ENCODE peak calls at places on chromosomes 5 and 9, in five cellular contexts. W, Z, V, M and G are unnamed samples.

GRCh38 chr5:173802670-173803165 is 85.4 kb upstream of the CPEB4 start:
- DNase-seq in W (no peak), Z (no peak), V (no peak), M (peak; percentile 85), G (no peak)

GRCh38 chr5:81355291-81356251 is 38.4 kb downstream of the ACOT12 start:
- DNase-seq in W (no peak), Z (no peak), V (no peak), M (no peak), G (no peak)

GRCh38 chr5:66788556-66788955 is 192.4 kb downstream of the MAST4 start:
- DNase-seq in W (no peak), Z (peak; percentile 21), V (no peak), M (no peak), G (no peak)

GRCh38 chr9:110842976-110843375 is 174.4 kb downstream of the MUSK start:
- DNase-seq in W (no peak), Z (no peak), V (no peak), M (no peak), G (no peak)

GRCh38 chr5:133840168-133840567 is 128.3 kb downstream of the C5orf15 start:
- DNase-seq in W (no peak), Z (no peak), V (no peak), M (no peak), G (no peak)

GRCh38 chr5:136145030-136145429 is 12.4 kb downstream of the SMAD5 start:
- DNase-seq in W (no peak), Z (no peak), V (no peak), M (no peak), G (no peak)

GRCh38 chr9:132147331-132147730 is 14.5 kb upstream of the NTNG2 start:
- DNase-seq in W (no peak), Z (no peak), V (no peak), M (no peak), G (no peak)

GRCh38 chr5:127650649-127651048 is 1.8 kb downstream of the CTXN3 start:
- DNase-seq in W (no peak), Z (no peak), V (peak; percentile 44), M (no peak), G (no peak)

GRCh38 chr9:2872307-2872940 is 28.5 kb upstream of the PUM3 start:
- DNase-seq in W (no peak), Z (peak; percentile 42), V (no peak), M (no peak), G (no peak)

GRCh38 chr5:127092690-127093089 is 19.4 kb upstream of the C5orf63 start:
- DNase-seq in W (no peak), Z (no peak), V (peak; percentile 51), M (no peak), G (no peak)

GRCh38 chr9:121242955-121243346 is 25.0 kb upstream of the GSN start:
- DNase-seq in W (no peak), Z (no peak), V (no peak), M (no peak), G (no peak)

GRCh38 chr9:35680331-35681105 is 6.8 kb downstream of the CA9 start:
- DNase-seq in W (no peak), Z (peak; percentile 87), V (no peak), M (no peak), G (peak; percentile 70)

GRCh38 chr5:95858023-95858461 is 35.5 kb upstream of the GLRX start:
- DNase-seq in W (peak; percentile 21), Z (no peak), V (peak; percentile 91), M (no peak), G (no peak)

GRCh38 chr5:174741352-174741751 is 17.0 kb downstream of the MSX2 start:
- DNase-seq in W (no peak), Z (no peak), V (no peak), M (no peak), G (no peak)

GRCh38 chr9:113807173-113808061 is 68.7 kb upstream of the ZNF618 start:
- DNase-seq in W (no peak), Z (peak; percentile 61), V (peak; percentile 40), M (no peak), G (peak; percentile 67)

GRCh38 chr5:147686421-147686820 is 96.1 kb downstream of the JAKMIP2 start:
- DNase-seq in W (no peak), Z (no peak), V (no peak), M (no peak), G (no peak)

GRCh38 chr5:68086857-68087256 is 128.7 kb upstream of the PIK3R1 start:
- DNase-seq in W (peak; percentile 36), Z (no peak), V (no peak), M (no peak), G (no peak)

GRCh38 chr9:108003551-108003950 is 514.0 kb upstream of the KLF4 start:
- DNase-seq in W (no peak), Z (no peak), V (no peak), M (no peak), G (no peak)

GRCh38 chr5:77972545-77973252 is 196.6 kb upstream of the TBCA start:
- DNase-seq in W (no peak), Z (peak; percentile 74), V (no peak), M (no peak), G (no peak)

GRCh38 chr5:52177193-52177592 is 610.5 kb upstream of the ITGA1 start:
- DNase-seq in W (no peak), Z (no peak), V (no peak), M (no peak), G (no peak)

GRCh38 chr5:90386099-90386710 is 23.4 kb downstream of the CETN3 start:
- DNase-seq in W (no peak), Z (no peak), V (peak; percentile 10), M (no peak), G (no peak)

GRCh38 chr5:31232273-31232888 is 38.9 kb downstream of the CDH6 start:
- DNase-seq in W (no peak), Z (peak; percentile 43), V (peak; percentile 50), M (no peak), G (peak; percentile 14)

GRCh38 chr5:110807174-110807573 is 68.4 kb downstream of the SLC25A46 start:
- DNase-seq in W (no peak), Z (no peak), V (no peak), M (no peak), G (no peak)

GRCh38 chr5:98769006-98769255 is 4.5 kb upstream of the RGMB start:
- DNase-seq in W (peak; percentile 49), Z (peak; percentile 83), V (no peak), M (peak; percentile 56), G (peak; percentile 75)

GRCh38 chr5:167743685-167744084 is 547.8 kb upstream of the WWC1 start:
- DNase-seq in W (no peak), Z (no peak), V (peak; percentile 77), M (no peak), G (no peak)

GRCh38 chr5:149576021-149576420 is 5.3 kb upstream of the ARHGEF37 start:
- DNase-seq in W (no peak), Z (no peak), V (no peak), M (no peak), G (no peak)

GRCh38 chr9:78595200-78595945 is 298.4 kb downstream of the PSAT1 start:
- DNase-seq in W (no peak), Z (no peak), V (no peak), M (no peak), G (no peak)

GRCh38 chr9:32989651-32990050 is 11.8 kb downstream of the APTX start:
- DNase-seq in W (no peak), Z (no peak), V (peak; percentile 38), M (no peak), G (no peak)

GRCh38 chr9:91795500-91796241 is 154.4 kb downstream of the ROR2 start:
- DNase-seq in W (no peak), Z (no peak), V (peak; percentile 52), M (no peak), G (no peak)

GRCh38 chr9:7216004-7216821 is 458.4 kb downstream of the KDM4C start:
- DNase-seq in W (no peak), Z (no peak), V (peak; percentile 49), M (no peak), G (no peak)

GRCh38 chr5:74552101-74552500 is 88.4 kb downstream of the ENC1 start:
- DNase-seq in W (no peak), Z (no peak), V (peak; percentile 31), M (no peak), G (no peak)

GRCh38 chr9:108580021-108580439 is 275.8 kb downstream of the ACTL7B start:
- DNase-seq in W (peak; percentile 53), Z (no peak), V (peak; percentile 88), M (no peak), G (no peak)

GRCh38 chr9:81534138-81534865 is 155.0 kb downstream of the TLE1 start:
- DNase-seq in W (no peak), Z (no peak), V (peak; percentile 13), M (no peak), G (no peak)

GRCh38 chr5:176402684-176403083 is 13.7 kb downstream of the CLTB start:
- DNase-seq in W (no peak), Z (peak; percentile 26), V (no peak), M (no peak), G (no peak)

GRCh38 chr9:88641471-88642240 is 106.7 kb downstream of the NXNL2 start:
- DNase-seq in W (no peak), Z (no peak), V (no peak), M (no peak), G (no peak)

GRCh38 chr5:175743676-175744210 is 85.9 kb downstream of the HRH2 start:
- DNase-seq in W (no peak), Z (peak; percentile 81), V (peak; percentile 43), M (no peak), G (peak; percentile 39)

GRCh38 chr9:10026585-10026984 is 586.2 kb downstream of the PTPRD start:
- DNase-seq in W (no peak), Z (peak; percentile 12), V (no peak), M (no peak), G (no peak)

GRCh38 chr5:107100121-107100520 is 570.6 kb downstream of the EFNA5 start:
- DNase-seq in W (no peak), Z (no peak), V (no peak), M (no peak), G (no peak)

GRCh38 chr9:86764230-86765039 is 182.9 kb downstream of the GAS1 start:
- DNase-seq in W (no peak), Z (no peak), V (no peak), M (peak; percentile 53), G (no peak)

GRCh38 chr9:82789155-82789824 is 273.7 kb downstream of the RASEF start:
- DNase-seq in W (no peak), Z (no peak), V (no peak), M (no peak), G (no peak)